ENCODE peak calls at places on chromosomes 7 and 10, in nine cellular contexts. V is cardiac fibroblast, P is fibroblast of pulmonary artery, N is stomach, Q is heart right ventricle, J is fibroblast of lung, A is GM13976, L is tibial artery, T is esophagus squamous epithelium. I is an unnamed sample.

GRCh38 chr7:129270077-129270476 is 45.2 kb downstream of the AHCYL2 start:
- DNase-seq in J (no peak), V (no peak), P (no peak), L (no peak), Q (no peak), N (no peak), T (no peak), A (no peak), I (no peak)

GRCh38 chr10:22301193-22301592 is 15.0 kb upstream of the COMMD3 start:
- DNase-seq in Q (no peak), P (no peak), A (no peak), T (no peak), J (no peak), V (no peak), L (no peak), N (no peak), I (no peak)

GRCh38 chr10:6059506-6059905 is 2.7 kb downstream of the IL2RA start:
- DNase-seq in A (no peak), V (no peak), L (no peak), J (no peak), Q (no peak), T (no peak), N (no peak), P (no peak), I (no peak)

GRCh38 chr7:68504766-68505165 is 1093.5 kb upstream of the AUTS2 start:
- DNase-seq in T (no peak), Q (no peak), J (no peak), L (no peak), A (no peak), V (no peak), P (no peak), N (no peak), I (no peak)

GRCh38 chr10:74875966-74876365 is 49.6 kb downstream of the KAT6B start:
- DNase-seq in A (no peak), T (no peak), Q (no peak), N (no peak), J (no peak), V (no peak), L (no peak), P (no peak), I (no peak)

GRCh38 chr7:7181519-7182155 is 707 bp upstream of the C1GALT1 start:
- DNase-seq in Q (peak), N (peak), P (peak), T (no peak), V (no peak), L (peak), A (peak), J (peak), I (peak)

GRCh38 chr10:31697271-31698168 is 231.1 kb downstream of the ARHGAP12 start:
- DNase-seq in P (peak), J (peak), Q (peak), V (peak), N (peak), T (peak), A (no peak), L (peak), I (no peak)

GRCh38 chr7:133079296-133079695 is 2.6 kb downstream of the CHCHD3 start:
- DNase-seq in V (no peak), J (no peak), A (no peak), N (no peak), Q (no peak), L (no peak), P (no peak), T (no peak), I (no peak)

GRCh38 chr7:105219771-105220160 is 169.0 kb downstream of the SRPK2 start:
- DNase-seq in P (peak), J (peak), N (no peak), Q (no peak), L (no peak), A (no peak), V (peak), T (no peak), I (no peak)

GRCh38 chr7:158325530-158326381 is 261.9 kb downstream of the PTPRN2 start:
- DNase-seq in T (no peak), J (no peak), Q (no peak), N (peak), A (no peak), P (no peak), V (no peak), L (no peak), I (no peak)

GRCh38 chr7:112370436-112370835 is 79.8 kb upstream of the IFRD1 start:
- DNase-seq in J (no peak), V (no peak), L (no peak), T (no peak), Q (no peak), P (peak), N (peak), A (no peak), I (no peak)

GRCh38 chr10:69802424-69803161 is 887 bp downstream of the COL13A1 start:
- DNase-seq in T (no peak), V (peak), Q (peak), P (peak), J (peak), A (no peak), N (no peak), L (no peak), I (no peak)

GRCh38 chr7:332020-332517 is 42.1 kb downstream of the FOXL3 start:
- DNase-seq in N (peak), L (no peak), A (no peak), T (no peak), V (no peak), P (no peak), J (no peak), Q (no peak), I (no peak)

GRCh38 chr7:47204709-47205108 is 377.2 kb downstream of the TNS3 start:
- DNase-seq in A (no peak), L (no peak), J (no peak), Q (no peak), P (no peak), N (no peak), T (no peak), V (no peak), I (no peak)

GRCh38 chr7:12685550-12685949 is 1.9 kb upstream of the ARL4A start:
- DNase-seq in T (no peak), N (no peak), A (no peak), Q (peak), J (peak), V (peak), P (peak), L (peak), I (peak)

GRCh38 chr10:107971411-107971810 is 806.9 kb upstream of the SORCS1 start:
- DNase-seq in T (no peak), L (no peak), J (peak), P (peak), N (no peak), V (peak), A (no peak), Q (no peak), I (no peak)

GRCh38 chr7:46207931-46208634 is 287.0 kb upstream of the IGFBP3 start:
- DNase-seq in P (no peak), J (no peak), N (peak), Q (no peak), L (no peak), A (no peak), T (no peak), V (no peak), I (no peak)

GRCh38 chr10:60086862-60087261 is 180.5 kb upstream of the CCDC6 start:
- DNase-seq in L (no peak), T (no peak), P (no peak), J (no peak), A (peak), Q (no peak), V (no peak), N (no peak), I (no peak)

GRCh38 chr7:28114056-28114455 is 66.5 kb downstream of the JAZF1 start:
- DNase-seq in N (no peak), T (no peak), L (no peak), P (no peak), Q (no peak), V (no peak), A (no peak), J (no peak), I (no peak)

GRCh38 chr10:6920072-6921019 is 340.3 kb upstream of the PRKCQ start:
- DNase-seq in J (peak), P (peak), Q (peak), A (peak), T (peak), N (peak), L (peak), V (peak), I (peak)

GRCh38 chr7:83162402-83163256 is at the start of gene PCLO:
- DNase-seq in J (peak), P (peak), T (no peak), N (peak), A (peak), L (no peak), Q (peak), V (peak), I (peak)

GRCh38 chr7:117098457-117098856 is 145.2 kb downstream of the ST7 start:
- DNase-seq in A (no peak), Q (no peak), N (no peak), J (peak), V (peak), L (no peak), P (peak), T (no peak), I (no peak)

GRCh38 chr7:16114633-16115032 is 306.7 kb downstream of the CRPPA start:
- DNase-seq in P (peak), L (no peak), A (no peak), Q (no peak), J (peak), V (peak), T (no peak), N (no peak), I (no peak)

GRCh38 chr7:131431756-131432155 is 104.1 kb downstream of the MKLN1 start:
- DNase-seq in J (no peak), V (no peak), P (no peak), T (no peak), Q (no peak), N (no peak), L (no peak), A (no peak), I (no peak)

GRCh38 chr10:124287071-124287685 is 131.5 kb downstream of the OAT start:
- DNase-seq in P (no peak), N (peak), V (no peak), T (no peak), J (no peak), Q (no peak), A (no peak), L (no peak), I (no peak)

GRCh38 chr10:120688928-120689327 is 162.2 kb upstream of the WDR11 start:
- DNase-seq in L (no peak), P (peak), J (no peak), T (no peak), A (no peak), N (no peak), Q (no peak), V (no peak), I (no peak)

GRCh38 chr7:139683137-139683871 is 94.5 kb downstream of the HIPK2 start:
- DNase-seq in J (peak), N (no peak), A (peak), L (no peak), T (no peak), P (peak), V (peak), Q (no peak), I (no peak)

GRCh38 chr7:1708640-1709249 is 38.7 kb downstream of the ELFN1 start:
- DNase-seq in J (no peak), V (no peak), L (peak), T (no peak), A (no peak), P (no peak), Q (no peak), N (no peak), I (no peak)

GRCh38 chr10:13741438-13741837 is 154.7 kb downstream of the PRPF18 start:
- DNase-seq in T (no peak), P (no peak), A (no peak), L (no peak), N (no peak), Q (no peak), V (no peak), J (no peak), I (no peak)

GRCh38 chr10:98309366-98310355 is 41.7 kb upstream of the LOXL4 start:
- DNase-seq in Q (peak), A (peak), N (peak), J (peak), L (peak), V (peak), T (no peak), P (peak), I (no peak)

GRCh38 chr10:124325658-124325965 is 93.1 kb downstream of the OAT start:
- DNase-seq in J (no peak), V (no peak), T (no peak), L (no peak), Q (no peak), A (no peak), N (no peak), P (no peak), I (no peak)

GRCh38 chr10:117462424-117462792 is 80.1 kb upstream of the EMX2 start:
- DNase-seq in L (no peak), A (no peak), N (no peak), V (no peak), P (no peak), Q (no peak), T (no peak), J (no peak), I (no peak)
- TF ChIP-seq CTCF in L (no peak), A (no peak), N (no peak), V (peak), P (peak), Q (no peak), T (peak), J (no peak), I (no peak)

DNA sequence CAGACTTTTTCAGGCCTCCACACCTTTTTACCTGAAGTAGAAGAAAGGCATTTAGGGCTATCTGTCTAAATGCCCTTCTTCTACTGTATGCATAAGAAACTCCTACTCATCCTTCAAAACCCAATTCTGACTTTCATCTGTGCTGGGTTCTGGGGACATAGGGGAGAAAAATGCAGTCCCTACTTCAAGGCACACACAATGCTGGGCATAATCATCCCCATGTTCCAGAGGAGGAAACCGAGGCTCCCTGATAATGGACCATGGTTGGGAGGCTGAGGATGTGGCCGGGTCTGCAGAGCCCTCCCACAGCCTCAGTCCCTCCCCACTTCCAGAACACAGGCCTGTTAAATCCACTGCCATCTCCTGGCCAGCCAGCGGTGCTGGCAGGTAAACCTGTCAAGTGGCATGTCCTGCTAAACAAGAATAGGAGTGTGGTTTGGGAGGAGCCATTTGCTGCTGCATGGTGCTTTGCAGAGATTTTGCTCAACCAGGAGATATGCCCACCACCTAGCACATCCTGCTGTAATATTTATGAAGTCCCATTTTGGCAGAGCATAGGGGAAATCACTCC is 32.0 kb downstream of the GRID1 start:
- DNase-seq in A (no peak), L (no peak), Q (no peak), T (no peak), J (no peak), N (no peak), P (no peak), V (no peak), I (no peak)
- TF ChIP-seq CTCF in A (no peak), L (no peak), Q (no peak), T (no peak), J (no peak), N (no peak), P (no peak), V (no peak), I (no peak)

DNA sequence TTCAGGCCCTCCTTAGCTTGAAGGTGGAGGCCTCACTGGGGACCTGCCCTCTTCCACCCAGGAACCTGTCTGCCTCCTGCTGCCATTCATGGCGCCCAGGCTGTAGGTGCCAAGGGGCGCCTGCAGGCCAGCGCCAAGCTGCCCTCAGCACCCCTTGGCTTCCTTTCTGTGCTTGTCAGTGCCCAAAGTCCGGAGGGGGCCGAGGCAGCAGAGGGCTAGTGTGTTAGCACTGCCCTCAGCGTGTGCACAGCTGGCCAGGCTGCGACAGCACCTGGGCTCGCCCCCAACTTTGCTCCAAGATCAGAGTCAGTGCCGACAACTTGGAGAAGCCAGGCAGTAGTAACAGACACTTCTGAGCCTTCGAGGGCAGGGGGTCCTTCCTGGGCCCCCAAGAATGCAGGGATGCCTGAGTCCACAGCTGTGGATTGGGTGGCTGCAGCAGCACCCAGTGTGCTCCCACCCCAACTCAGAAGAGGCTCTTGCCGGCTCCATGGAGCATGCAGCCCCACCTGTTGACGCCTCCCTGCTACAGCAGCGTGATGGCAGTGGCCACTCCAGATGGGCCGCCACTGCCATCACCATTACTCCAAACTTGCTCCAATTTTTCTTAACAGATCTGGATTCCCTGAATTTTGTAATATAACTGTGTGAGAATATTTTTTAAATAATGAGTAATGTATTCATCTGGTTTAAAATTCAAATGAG is 41.7 kb downstream of the CACUL1 start:
- DNase-seq in N (no peak), P (no peak), T (no peak), V (no peak), L (no peak), J (no peak), A (no peak), Q (no peak), I (no peak)
- TF ChIP-seq CTCF in N (no peak), P (peak), T (no peak), V (peak), L (no peak), J (no peak), A (no peak), Q (peak), I (no peak)

DNA sequence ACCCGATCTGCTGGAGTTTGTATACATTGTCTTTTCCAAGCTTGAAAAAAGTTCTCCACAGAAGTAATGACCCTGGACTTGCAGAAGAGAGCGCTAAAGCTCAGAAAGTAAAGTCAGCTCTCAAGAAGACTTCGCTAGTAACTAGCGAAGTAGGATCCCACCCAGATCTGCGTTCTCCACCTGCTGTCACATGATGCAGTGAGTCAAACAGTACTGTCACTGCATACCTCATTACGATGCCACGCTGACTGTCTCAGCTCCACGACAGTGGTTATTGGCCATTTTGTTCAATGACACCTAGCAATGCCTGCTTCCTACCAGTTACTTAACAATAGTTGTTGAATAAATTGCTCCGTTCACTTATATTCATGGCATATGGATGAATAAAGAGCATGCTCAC is 29.7 kb upstream of the SEC61G start:
- DNase-seq in P (peak), Q (peak), L (no peak), V (peak), A (peak), J (peak), N (no peak), T (no peak), I (no peak)
- TF ChIP-seq CTCF in P (peak), Q (peak), L (peak), V (peak), A (peak), J (peak), N (peak), T (peak), I (no peak)

GRCh38 chr10:63008491-63008890 is 124.6 kb upstream of the NRBF2 start:
- DNase-seq in P (peak), N (no peak), L (no peak), V (no peak), T (no peak), Q (no peak), A (no peak), J (no peak), I (no peak)

GRCh38 chr10:63007112-63007511 is 126.0 kb upstream of the NRBF2 start:
- DNase-seq in L (no peak), N (no peak), V (no peak), T (no peak), Q (no peak), A (no peak), P (no peak), J (no peak), I (no peak)

GRCh38 chr10:63005246-63005645 is 127.9 kb upstream of the NRBF2 start:
- DNase-seq in A (no peak), T (no peak), J (peak), L (no peak), P (peak), V (peak), Q (no peak), N (no peak), I (no peak)

DNA sequence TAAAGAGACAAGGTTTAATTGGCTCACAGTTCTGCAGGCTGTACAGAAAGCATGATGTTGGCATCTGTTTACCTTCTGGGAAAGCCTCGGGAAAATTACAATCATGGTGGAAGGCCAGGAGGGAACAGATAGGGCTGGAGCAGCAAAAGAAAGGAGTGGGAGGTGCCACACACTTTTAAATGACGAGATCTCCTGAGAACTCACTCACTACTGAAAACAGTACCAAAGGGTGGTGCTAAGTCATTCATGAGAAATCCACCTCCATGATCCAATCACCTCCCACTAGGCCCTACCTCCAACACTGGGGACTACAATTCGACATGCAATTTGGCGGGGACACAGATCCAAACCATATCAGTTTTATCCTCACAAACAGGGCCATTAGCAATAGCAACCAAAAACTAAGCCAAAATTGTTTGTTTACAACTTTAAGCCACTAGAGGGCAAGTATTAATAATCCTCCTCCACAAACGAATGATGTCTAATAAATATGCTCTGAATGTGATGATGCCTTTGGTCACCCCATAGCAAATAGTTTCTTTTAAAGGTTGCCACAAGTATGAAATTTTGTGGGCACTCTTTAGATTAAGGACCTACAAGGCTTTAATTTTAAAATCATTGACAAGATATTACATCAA is 129.2 kb upstream of the NRBF2 start:
- DNase-seq in L (no peak), A (no peak), P (peak), J (no peak), T (no peak), V (peak), Q (no peak), N (no peak), I (no peak)
- TF ChIP-seq CTCF in L (no peak), A (no peak), P (peak), J (peak), T (peak), V (peak), Q (peak), N (no peak), I (peak)

DNA sequence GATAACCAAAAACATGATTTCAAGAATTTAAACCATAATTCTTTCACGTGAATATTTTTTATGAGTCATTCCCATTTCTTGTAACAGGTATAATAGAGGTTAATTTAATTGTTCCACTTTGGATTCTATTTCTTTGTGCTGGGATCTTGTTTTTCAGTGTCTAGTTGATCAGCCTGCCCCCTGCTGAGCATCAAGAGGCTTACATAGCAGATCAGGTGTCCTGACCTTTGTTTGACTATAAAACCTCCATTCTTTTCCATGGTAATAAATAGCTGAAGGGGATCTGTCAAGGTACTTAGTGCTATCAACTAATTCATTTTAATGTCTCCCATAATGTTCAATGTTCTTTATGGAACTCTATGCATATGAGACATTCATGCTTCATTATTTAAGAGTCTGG is 4.9 kb downstream of the COL17A1 start:
- DNase-seq in L (no peak), N (no peak), J (peak), T (no peak), P (peak), V (peak), A (no peak), Q (no peak), I (no peak)
- TF ChIP-seq CTCF in L (no peak), N (peak), J (peak), T (peak), P (peak), V (peak), A (no peak), Q (peak), I (peak)

I was measured in CD4-positive, alpha-beta T cell.